ENCODE peak calls at places on chromosomes 12 and 14, in five cellular contexts. V is activated CD8-positive, alpha-beta memory T cell treated with anti-CD3 and anti-CD28 coated beads, Interleukin-2, amount 50 U/mL, for 48 hours; U is neural crest cell; T is HS-5; R is NCI-H2107. L is an unnamed sample.

GRCh38 chr12:80761818-80762217 is 45.1 kb downstream of the MYF5 start:
- DNase-seq in V (no peak), U (no peak), T (no peak), R (no peak), L (no peak)

GRCh38 chr12:88775742-88776151 is 195.5 kb upstream of the KITLG start:
- DNase-seq in V (no peak), U (no peak), T (no peak), R (no peak), L (no peak)

GRCh38 chr14:77882631-77883030 is 82.7 kb downstream of the ADCK1 start:
- DNase-seq in V (no peak), U (no peak), T (no peak), R (no peak), L (no peak)

GRCh38 chr12:4567073-4567881 is 5.3 kb downstream of the DYRK4 start:
- DNase-seq in V (no peak), U (no peak), T (no peak), R (no peak), L (no peak)

GRCh38 chr12:48977290-48978281 is 536 bp upstream of the WNT1 start:
- DNase-seq in V (peak; percentile 95), U (peak; percentile 81), T (no peak), R (peak; percentile 36), L (no peak)

GRCh38 chr12:69821441-69822204 is 3.4 kb upstream of the MYRFL start:
- DNase-seq in V (no peak), U (no peak), T (peak; percentile 43), R (peak; percentile 7), L (no peak)

GRCh38 chr14:80150301-80150700 is 61.0 kb downstream of the DIO2 start:
- DNase-seq in V (no peak), U (no peak), T (peak; percentile 36), R (no peak), L (no peak)

GRCh38 chr14:64137657-64138290 is 156.4 kb downstream of the ESR2 start:
- DNase-seq in V (no peak), U (no peak), T (no peak), R (no peak), L (no peak)

GRCh38 chr12:124560519-124560918 is 6.9 kb downstream of the NCOR2 start:
- DNase-seq in V (no peak), U (no peak), T (no peak), R (no peak), L (no peak)

GRCh38 chr14:30214014-30214413 is 286.4 kb upstream of the PRKD1 start:
- DNase-seq in V (no peak), U (no peak), T (peak; percentile 29), R (no peak), L (no peak)